ENCODE peak calls at places on chromosomes 6 and 20, in six cellular contexts. P is A549, C is Panc1, Q is SK-N-SH, S is HepG2, B is K562. N is an unnamed sample.

GRCh38 chr20:25016471-25016870 is 23.9 kb upstream of the APMAP start:
- DNase-seq in P (no peak), C (no peak), Q (no peak), S (no peak), B (no peak), N (no peak)

GRCh38 chr6:87197547-87197946 is 42.2 kb downstream of the ZNF292 start:
- DNase-seq in P (no peak), C (no peak), Q (no peak), S (no peak), B (no peak), N (no peak)

GRCh38 chr20:38293490-38294333 is 10.2 kb upstream of the BPI start:
- DNase-seq in P (no peak), C (no peak), Q (no peak), S (no peak), B (no peak), N (no peak)

GRCh38 chr6:14665827-14666724 is 548.5 kb downstream of the CD83 start:
- DNase-seq in P (no peak), C (no peak), Q (no peak), S (no peak), B (peak; percentile 51), N (no peak)

GRCh38 chr6:117169060-117169635 is 96.2 kb upstream of the VGLL2 start:
- DNase-seq in P (no peak), C (no peak), Q (no peak), S (no peak), B (no peak), N (no peak)

GRCh38 chr6:169019727-169020491 is 233.7 kb downstream of the THBS2 start:
- DNase-seq in P (no peak), C (no peak), Q (no peak), S (peak; percentile 28), B (no peak), N (no peak)

GRCh38 chr6:44222486-44222986 is 859 bp upstream of the SLC29A1 start:
- DNase-seq in P (no peak), C (no peak), Q (no peak), S (no peak), B (no peak), N (no peak)

GRCh38 chr6:3211681-3212080 is 15.8 kb downstream of the TUBB2B start:
- DNase-seq in P (no peak), C (no peak), Q (no peak), S (no peak), B (no peak), N (no peak)

GRCh38 chr6:5866547-5867051 is 140.1 kb downstream of the NRN1 start:
- DNase-seq in P (no peak), C (peak; percentile 28), Q (no peak), S (peak; percentile 55), B (no peak), N (no peak)

GRCh38 chr6:110776413-110776812 is 38.9 kb downstream of the CDK19 start:
- DNase-seq in P (no peak), C (no peak), Q (no peak), S (no peak), B (no peak), N (no peak)

GRCh38 chr20:63969851-63970713 is at the start of gene ZNF512B:
- DNase-seq in P (peak; percentile 67), C (no peak), Q (peak; percentile 97), S (peak; percentile 66), B (peak; percentile 95), N (no peak)

GRCh38 chr20:4563534-4563933 is 158.2 kb upstream of the PRND start:
- DNase-seq in P (no peak), C (no peak), Q (no peak), S (peak; percentile 44), B (peak; percentile 6), N (no peak)

GRCh38 chr6:134532694-134533624 is 215.0 kb upstream of the SGK1 start:
- DNase-seq in P (no peak), C (no peak), Q (no peak), S (no peak), B (no peak), N (no peak)

GRCh38 chr20:64116016-64116415 is 8.7 kb upstream of the NPBWR2 start:
- DNase-seq in P (no peak), C (no peak), Q (no peak), S (no peak), B (no peak), N (no peak)

GRCh38 chr6:30530013-30530412 is 26.3 kb downstream of the GNL1 start:
- DNase-seq in P (no peak), C (no peak), Q (no peak), S (peak; percentile 55), B (no peak), N (no peak)

GRCh38 chr20:61127311-61128044 is 124.6 kb upstream of the CDH4 start:
- DNase-seq in P (peak; percentile 48), C (no peak), Q (no peak), S (no peak), B (no peak), N (no peak)

GRCh38 chr20:49330701-49331614 is 53.1 kb upstream of the ZNFX1 start:
- DNase-seq in P (no peak), C (no peak), Q (no peak), S (no peak), B (no peak), N (no peak)

GRCh38 chr20:44208770-44209169 is 1.8 kb downstream of the OSER1 start:
- DNase-seq in P (no peak), C (no peak), Q (no peak), S (peak; percentile 82), B (no peak), N (no peak)

GRCh38 chr6:135938588-135939215 is 87.2 kb downstream of the PDE7B start:
- DNase-seq in P (no peak), C (no peak), Q (peak; percentile 33), S (peak; percentile 8), B (peak; percentile 28), N (no peak)

GRCh38 chr6:32886674-32887383 is 32.8 kb downstream of the PSMB9 start:
- DNase-seq in P (no peak), C (no peak), Q (no peak), S (no peak), B (no peak), N (no peak)

GRCh38 chr20:46001498-46001897 is 7.2 kb upstream of the MMP9 start:
- DNase-seq in P (no peak), C (no peak), Q (no peak), S (no peak), B (no peak), N (no peak)

GRCh38 chr6:30885481-30885998 is 1.2 kb downstream of the DDR1 start:
- DNase-seq in P (peak; percentile 28), C (no peak), Q (peak; percentile 12), S (peak; percentile 70), B (no peak), N (no peak)

GRCh38 chr6:107509506-107509905 is 19.6 kb downstream of the SOBP start:
- DNase-seq in P (no peak), C (no peak), Q (no peak), S (no peak), B (no peak), N (no peak)

GRCh38 chr6:79525272-79526100 is 11.7 kb downstream of the LCA5 start:
- DNase-seq in P (no peak), C (no peak), Q (no peak), S (peak; percentile 91), B (peak; percentile 70), N (no peak)

GRCh38 chr6:73672290-73672689 is 18.5 kb upstream of the SLC17A5 start:
- DNase-seq in P (no peak), C (no peak), Q (no peak), S (no peak), B (no peak), N (no peak)

GRCh38 chr6:26284537-26285142 is 80.4 kb upstream of the BTN3A2 start:
- DNase-seq in P (no peak), C (no peak), Q (no peak), S (no peak), B (no peak), N (no peak)

GRCh38 chr6:35776364-35777215 is at the start of gene CLPSL2:
- DNase-seq in P (peak; percentile 43), C (no peak), Q (peak; percentile 82), S (no peak), B (peak; percentile 28), N (no peak)

GRCh38 chr6:11613858-11614257 is 76.3 kb downstream of the TMEM170B start:
- DNase-seq in P (peak; percentile 8), C (no peak), Q (no peak), S (no peak), B (no peak), N (peak; percentile 8)

GRCh38 chr6:28863607-28864320 is 60.0 kb downstream of the TRIM27 start:
- DNase-seq in P (no peak), C (peak; percentile 93), Q (peak; percentile 69), S (peak; percentile 72), B (peak; percentile 73), N (peak; percentile 81)

GRCh38 chr6:69985180-69985579 is 118.8 kb downstream of the COL19A1 start:
- DNase-seq in P (no peak), C (no peak), Q (no peak), S (no peak), B (no peak), N (no peak)
- TF ChIP-seq REST in P (no peak), C (no peak), Q (no peak), S (no peak), B (no peak), N (no peak)

DNA sequence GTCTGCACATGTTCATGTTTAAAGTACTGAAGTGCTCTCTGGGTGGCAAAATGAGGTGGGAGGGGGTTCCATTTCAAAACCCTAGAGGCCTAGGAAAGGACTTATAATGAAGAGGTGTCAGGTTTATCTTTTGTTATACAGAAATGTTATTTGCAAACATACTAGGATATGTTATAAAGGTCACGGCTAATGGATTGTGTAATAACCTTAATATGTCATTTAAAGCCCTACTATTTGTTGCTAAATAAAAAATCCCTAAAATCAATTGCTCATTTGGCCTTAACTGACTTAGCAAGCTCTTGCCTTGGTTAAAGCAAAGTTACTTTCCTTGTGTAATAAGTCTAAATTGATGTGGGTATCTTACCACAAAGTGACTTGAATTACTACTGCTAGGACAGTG is 8.8 kb downstream of the NKX2-4 start:
- DNase-seq in P (no peak), C (no peak), Q (no peak), S (no peak), B (no peak), N (no peak)
- TF ChIP-seq REST in P (no peak), C (no peak), Q (no peak), S (no peak), B (no peak), N (no peak)

GRCh38 chr20:62800314-62801259 is 4.0 kb upstream of the OGFR start:
- DNase-seq in P (no peak), C (no peak), Q (no peak), S (no peak), B (no peak), N (no peak)

GRCh38 chr20:62799873-62800272 is 3.6 kb downstream of the MRGBP start:
- DNase-seq in P (no peak), C (no peak), Q (no peak), S (no peak), B (no peak), N (no peak)

GRCh38 chr20:62797671-62798532 is 1.6 kb downstream of the MRGBP start:
- DNase-seq in P (no peak), C (no peak), Q (no peak), S (no peak), B (no peak), N (no peak)

GRCh38 chr20:62799036-62799435 is 2.8 kb downstream of the MRGBP start:
- DNase-seq in P (no peak), C (no peak), Q (no peak), S (no peak), B (no peak), N (no peak)

GRCh38 chr20:62799459-62799858 is 3.2 kb downstream of the MRGBP start:
- DNase-seq in P (no peak), C (no peak), Q (no peak), S (no peak), B (no peak), N (no peak)
- TF ChIP-seq REST in P (no peak), C (no peak), Q (no peak), S (no peak), B (no peak), N (no peak)

GRCh38 chr20:31606928-31607639 is 2.0 kb downstream of the ID1 start:
- DNase-seq in P (peak; percentile 80), C (no peak), Q (peak; percentile 69), S (peak; percentile 99), B (peak; percentile 90), N (peak; percentile 93)
- TF ChIP-seq REST in P (peak; percentile 24), C (no peak), Q (peak; percentile 23), S (no peak), B (peak; percentile 36), N (no peak)

N was measured in HCT116.